ENCODE peak calls at places on chromosome 21, in five cellular contexts. One of them, this sample, is unnamed.

GRCh38 chr21:16473965-16474364 is 744.2 kb downstream of the USP25 start:
- DNase-seq in gastrocnemius medialis: peak; percentile 26
- DNase-seq in colonic mucosa: no peak
- DNase-seq in body of pancreas: no peak
- DNase-seq in ovary: no peak
- DNase-seq in this sample: no peak

GRCh38 chr21:45862544-45863207 is 118.9 kb upstream of the COL6A1 start:
- DNase-seq in gastrocnemius medialis: no peak
- DNase-seq in ovary: no peak
- DNase-seq in body of pancreas: no peak
- DNase-seq in colonic mucosa: no peak
- DNase-seq in this sample: no peak

GRCh38 chr21:34205811-34206635 is 132.6 kb downstream of the MRPS6 start:
- DNase-seq in colonic mucosa: no peak
- DNase-seq in ovary: no peak
- DNase-seq in body of pancreas: no peak
- DNase-seq in gastrocnemius medialis: no peak
- DNase-seq in this sample: no peak

GRCh38 chr21:45459171-45460010 is 54.4 kb downstream of the COL18A1 start:
- DNase-seq in colonic mucosa: no peak
- DNase-seq in body of pancreas: no peak
- DNase-seq in gastrocnemius medialis: no peak
- DNase-seq in ovary: no peak
- DNase-seq in this sample: no peak

GRCh38 chr21:21196087-21196486 is 197.9 kb downstream of the NCAM2 start:
- DNase-seq in gastrocnemius medialis: no peak
- DNase-seq in ovary: no peak
- DNase-seq in colonic mucosa: no peak
- DNase-seq in body of pancreas: no peak
- DNase-seq in this sample: no peak

GRCh38 chr21:26148071-26148470 is 22.5 kb downstream of the APP start:
- DNase-seq in colonic mucosa: no peak
- DNase-seq in gastrocnemius medialis: no peak
- DNase-seq in body of pancreas: no peak
- DNase-seq in ovary: no peak
- DNase-seq in this sample: peak; percentile 94

GRCh38 chr21:26366781-26367180 is 196.2 kb upstream of the APP start:
- DNase-seq in gastrocnemius medialis: no peak
- DNase-seq in colonic mucosa: no peak
- DNase-seq in body of pancreas: no peak
- DNase-seq in ovary: no peak
- DNase-seq in this sample: no peak

GRCh38 chr21:25912402-25912746 is 177.6 kb downstream of the GABPA start:
- DNase-seq in ovary: no peak
- DNase-seq in colonic mucosa: peak; percentile 57
- DNase-seq in gastrocnemius medialis: no peak
- DNase-seq in body of pancreas: no peak
- DNase-seq in this sample: no peak

GRCh38 chr21:46662367-46662654 is 26.8 kb downstream of the PRMT2 start:
- DNase-seq in ovary: no peak
- DNase-seq in body of pancreas: no peak
- DNase-seq in gastrocnemius medialis: no peak
- DNase-seq in colonic mucosa: no peak
- DNase-seq in this sample: no peak

GRCh38 chr21:39575778-39576177 is 37.0 kb upstream of the B3GALT5 start:
- DNase-seq in ovary: no peak
- DNase-seq in gastrocnemius medialis: no peak
- DNase-seq in colonic mucosa: no peak
- DNase-seq in body of pancreas: no peak
- DNase-seq in this sample: peak; percentile 65

GRCh38 chr21:23968008-23968407 is 1639.3 kb downstream of the MRPL39 start:
- DNase-seq in body of pancreas: peak; percentile 55
- DNase-seq in ovary: no peak
- DNase-seq in gastrocnemius medialis: no peak
- DNase-seq in colonic mucosa: no peak
- DNase-seq in this sample: no peak

GRCh38 chr21:46114963-46115362 is 17.1 kb downstream of the COL6A2 start:
- DNase-seq in body of pancreas: peak; percentile 5
- DNase-seq in colonic mucosa: no peak
- DNase-seq in gastrocnemius medialis: peak; percentile 6
- DNase-seq in ovary: peak; percentile 31
- DNase-seq in this sample: no peak

GRCh38 chr21:45418301-45419071 is 13.5 kb downstream of the COL18A1 start:
- DNase-seq in gastrocnemius medialis: no peak
- DNase-seq in ovary: peak; percentile 33
- DNase-seq in body of pancreas: peak; percentile 27
- DNase-seq in colonic mucosa: no peak
- DNase-seq in this sample: no peak

GRCh38 chr21:23876925-23877558 is 1730.2 kb downstream of the MRPL39 start:
- DNase-seq in colonic mucosa: no peak
- DNase-seq in body of pancreas: no peak
- DNase-seq in gastrocnemius medialis: no peak
- DNase-seq in ovary: no peak
- DNase-seq in this sample: no peak

GRCh38 chr21:45283611-45284455 is 3.9 kb downstream of the POFUT2 start:
- DNase-seq in colonic mucosa: no peak
- DNase-seq in gastrocnemius medialis: no peak
- DNase-seq in ovary: peak; percentile 23
- DNase-seq in body of pancreas: no peak
- DNase-seq in this sample: no peak

GRCh38 chr21:31514598-31514997 is 144.9 kb upstream of the SOD1 start:
- DNase-seq in gastrocnemius medialis: no peak
- DNase-seq in ovary: no peak
- DNase-seq in colonic mucosa: no peak
- DNase-seq in body of pancreas: peak; percentile 49
- DNase-seq in this sample: peak; percentile 50

GRCh38 chr21:46295996-46296752 is 10.0 kb downstream of the YBEY start:
- DNase-seq in body of pancreas: peak; percentile 57
- DNase-seq in ovary: peak; percentile 73
- DNase-seq in gastrocnemius medialis: peak; percentile 80
- DNase-seq in colonic mucosa: peak; percentile 76
- DNase-seq in this sample: peak; percentile 76

DNA sequence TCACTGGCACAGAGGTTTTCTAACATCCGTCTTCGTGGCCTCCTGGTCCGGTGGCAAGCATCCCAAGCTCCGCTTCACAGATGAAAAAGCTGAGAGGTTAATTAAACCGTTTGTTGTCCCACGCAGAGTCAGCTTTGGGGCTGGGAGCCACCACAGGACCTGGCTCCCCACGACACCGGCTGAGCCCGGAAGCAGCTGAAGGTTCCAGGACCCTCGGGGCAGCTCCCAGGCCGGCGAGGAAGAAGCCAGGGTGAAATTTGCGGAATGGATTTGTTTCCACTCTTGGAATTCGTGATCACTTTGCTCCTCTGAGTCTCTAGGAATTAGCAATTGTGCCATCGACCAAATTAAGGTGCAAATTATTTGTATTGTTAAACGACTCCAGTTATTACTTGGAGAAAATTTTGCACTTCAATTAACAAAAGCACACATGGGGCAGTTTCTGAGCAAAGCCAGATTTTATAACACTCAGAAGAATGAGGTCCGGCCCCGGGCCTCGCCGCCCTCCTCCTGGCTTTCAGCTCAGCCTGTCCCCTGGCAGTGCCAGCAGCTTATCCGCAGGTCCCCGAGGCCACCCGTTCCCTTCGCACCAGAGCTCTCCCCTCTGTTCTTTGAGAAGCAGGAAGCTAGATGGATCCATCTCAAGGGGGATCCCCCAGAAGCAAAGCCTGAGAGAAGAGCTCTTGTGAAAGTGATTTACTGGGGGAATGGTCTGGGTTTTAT is 69.1 kb downstream of the SIK1 start:
- DNase-seq in colonic mucosa: no peak
- DNase-seq in body of pancreas: no peak
- DNase-seq in gastrocnemius medialis: no peak
- DNase-seq in ovary: no peak
- DNase-seq in this sample: no peak
- H3K4me1 ChIP-seq in colonic mucosa: no peaks in the 10 kb centered on the region
- H3K4me1 ChIP-seq in body of pancreas: no peaks in the 10 kb centered on the region
- H3K4me1 ChIP-seq in gastrocnemius medialis: peaks cover 11% of the 10 kb centered on the region
- H3K4me1 ChIP-seq in ovary: peaks cover 8% of the 10 kb centered on the region
- H3K4me1 ChIP-seq in this sample: no peaks in the 10 kb centered on the region

GRCh38 chr21:43918385-43918947 is 53.4 kb downstream of the AGPAT3 start:
- DNase-seq in ovary: no peak
- DNase-seq in gastrocnemius medialis: peak; percentile 68
- DNase-seq in body of pancreas: no peak
- DNase-seq in colonic mucosa: no peak
- DNase-seq in this sample: no peak
- H3K4me1 ChIP-seq in ovary: peaks cover 9% of the 10 kb centered on the region
- H3K4me1 ChIP-seq in gastrocnemius medialis: peaks cover 76% of the 10 kb centered on the region
- H3K4me1 ChIP-seq in body of pancreas: peaks cover 22% of the 10 kb centered on the region
- H3K4me1 ChIP-seq in colonic mucosa: no peaks in the 10 kb centered on the region
- H3K4me1 ChIP-seq in this sample: peaks cover 9% of the 10 kb centered on the region

GRCh38 chr21:33025106-33025470 is 647 bp upstream of the OLIG2 start:
- DNase-seq in body of pancreas: no peak
- DNase-seq in gastrocnemius medialis: no peak
- DNase-seq in ovary: no peak
- DNase-seq in colonic mucosa: no peak
- DNase-seq in this sample: peak; percentile 72

GRCh38 chr21:33022828-33023573 is 2.7 kb upstream of the OLIG2 start:
- DNase-seq in body of pancreas: no peak
- DNase-seq in ovary: no peak
- DNase-seq in gastrocnemius medialis: no peak
- DNase-seq in colonic mucosa: no peak
- DNase-seq in this sample: no peak

GRCh38 chr21:33025471-33026298 is at the start of gene OLIG2:
- DNase-seq in body of pancreas: no peak
- DNase-seq in gastrocnemius medialis: no peak
- DNase-seq in colonic mucosa: no peak
- DNase-seq in ovary: no peak
- DNase-seq in this sample: peak; percentile 97

GRCh38 chr21:33023574-33024277 is 2.0 kb upstream of the OLIG2 start:
- DNase-seq in gastrocnemius medialis: no peak
- DNase-seq in ovary: no peak
- DNase-seq in body of pancreas: no peak
- DNase-seq in colonic mucosa: no peak
- DNase-seq in this sample: no peak

DNA sequence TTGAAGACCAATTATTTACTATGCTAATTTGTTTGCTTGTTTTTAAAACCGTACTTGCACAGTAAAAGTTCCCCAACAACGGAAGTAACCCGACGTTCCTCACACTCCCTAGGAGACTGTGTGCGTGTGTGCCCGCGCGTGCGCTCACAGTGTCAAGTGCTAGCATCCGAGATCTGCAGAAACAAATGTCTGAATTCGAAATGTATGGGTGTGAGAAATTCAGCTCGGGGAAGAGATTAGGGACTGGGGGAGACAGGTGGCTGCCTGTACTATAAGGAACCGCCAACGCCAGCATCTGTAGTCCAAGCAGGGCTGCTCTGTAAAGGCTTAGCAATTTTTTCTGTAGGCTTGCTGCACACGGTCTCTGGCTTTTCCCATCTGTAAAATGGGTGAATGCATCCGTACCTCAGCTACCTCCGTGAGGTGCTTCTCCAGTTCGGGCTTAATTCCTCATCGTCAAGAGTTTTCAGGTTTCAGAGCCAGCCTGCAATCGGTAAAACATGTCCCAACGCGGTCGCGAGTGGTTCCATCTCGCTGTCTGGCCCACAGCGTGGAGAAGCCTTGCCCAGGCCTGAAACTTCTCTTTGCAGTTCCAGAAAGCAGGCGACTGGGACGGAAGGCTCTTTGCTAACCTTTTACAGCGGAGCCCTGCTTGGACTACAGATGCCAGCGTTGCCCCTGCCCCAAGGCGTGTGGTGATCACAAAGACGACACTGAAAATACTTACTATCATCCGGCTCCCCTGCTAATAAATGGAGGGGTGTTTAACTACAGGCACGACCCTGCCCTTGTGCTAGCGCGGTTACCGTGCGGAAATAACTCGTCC is 1.2 kb upstream of the OLIG2 start:
- DNase-seq in body of pancreas: no peak
- DNase-seq in ovary: no peak
- DNase-seq in colonic mucosa: no peak
- DNase-seq in gastrocnemius medialis: no peak
- DNase-seq in this sample: no peak
- H3K4me1 ChIP-seq in body of pancreas: peaks cover 47% of the 10 kb centered on the region
- H3K4me1 ChIP-seq in ovary: peaks cover 2% of the 10 kb centered on the region
- H3K4me1 ChIP-seq in colonic mucosa: no peaks in the 10 kb centered on the region
- H3K4me1 ChIP-seq in gastrocnemius medialis: peaks cover 20% of the 10 kb centered on the region
- H3K4me1 ChIP-seq in this sample: no peaks in the 10 kb centered on the region

GRCh38 chr21:22758478-22758877 is 1760.3 kb downstream of the NCAM2 start:
- DNase-seq in gastrocnemius medialis: no peak
- DNase-seq in body of pancreas: no peak
- DNase-seq in colonic mucosa: no peak
- DNase-seq in ovary: no peak
- DNase-seq in this sample: no peak
- H3K4me1 ChIP-seq in gastrocnemius medialis: no peaks in the 10 kb centered on the region
- H3K4me1 ChIP-seq in body of pancreas: no peaks in the 10 kb centered on the region
- H3K4me1 ChIP-seq in colonic mucosa: no peaks in the 10 kb centered on the region
- H3K4me1 ChIP-seq in ovary: no peaks in the 10 kb centered on the region
- H3K4me1 ChIP-seq in this sample: no peaks in the 10 kb centered on the region

GRCh38 chr21:35953570-35953969 is 106.8 kb downstream of the SETD4 start:
- DNase-seq in colonic mucosa: peak; percentile 25
- DNase-seq in gastrocnemius medialis: no peak
- DNase-seq in body of pancreas: no peak
- DNase-seq in ovary: no peak
- DNase-seq in this sample: peak; percentile 20
- H3K4me1 ChIP-seq in colonic mucosa: no peaks in the 10 kb centered on the region
- H3K4me1 ChIP-seq in gastrocnemius medialis: no peaks in the 10 kb centered on the region
- H3K4me1 ChIP-seq in body of pancreas: peaks cover 8% of the 10 kb centered on the region
- H3K4me1 ChIP-seq in ovary: no peaks in the 10 kb centered on the region
- H3K4me1 ChIP-seq in this sample: no peaks in the 10 kb centered on the region

DNA sequence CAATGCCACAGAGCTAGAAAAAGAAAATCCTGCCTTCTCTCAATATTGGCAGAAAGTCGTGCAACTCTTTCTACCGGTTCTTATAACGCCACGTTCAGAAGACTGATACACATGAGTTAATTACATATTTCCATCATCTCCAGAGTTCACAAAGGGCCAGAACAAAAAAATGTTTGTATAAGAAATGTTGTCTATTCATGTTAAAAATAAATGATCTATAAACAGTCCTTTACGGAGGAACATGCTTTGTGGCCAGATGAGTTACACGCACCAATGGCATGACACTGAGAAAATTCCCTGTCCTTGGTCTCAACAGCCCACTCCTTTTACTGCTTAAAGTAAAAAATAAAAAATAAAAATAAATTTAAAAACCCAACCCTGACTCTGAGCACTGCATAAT is 29.5 kb downstream of the C2CD2 start:
- DNase-seq in colonic mucosa: no peak
- DNase-seq in gastrocnemius medialis: no peak
- DNase-seq in body of pancreas: no peak
- DNase-seq in ovary: no peak
- DNase-seq in this sample: no peak
- H3K4me1 ChIP-seq in colonic mucosa: peaks cover 7% of the 10 kb centered on the region
- H3K4me1 ChIP-seq in gastrocnemius medialis: peaks cover 26% of the 10 kb centered on the region
- H3K4me1 ChIP-seq in body of pancreas: peaks cover 35% of the 10 kb centered on the region
- H3K4me1 ChIP-seq in ovary: peaks cover 21% of the 10 kb centered on the region
- H3K4me1 ChIP-seq in this sample: peaks cover 8% of the 10 kb centered on the region